ENCODE peak calls at places on chromosomes 16 and 17, in six cellular contexts. One of them, this sample, is unnamed.

GRCh38 chr17:73508057-73508930 is 136.0 kb downstream of the SDK2 start:
- DNase-seq in A549: no peak
- DNase-seq in K562: no peak
- DNase-seq in HepG2: no peak
- DNase-seq in NB4: no peak
- DNase-seq in GM12878: no peak
- DNase-seq in this sample: no peak

GRCh38 chr16:88381820-88382451 is 823 bp upstream of the ZNF469 start:
- DNase-seq in A549: no peak
- DNase-seq in K562: no peak
- DNase-seq in HepG2: no peak
- DNase-seq in NB4: no peak
- DNase-seq in GM12878: no peak
- DNase-seq in this sample: no peak

GRCh38 chr17:44190496-44190895 is 3.7 kb downstream of the TMUB2 start:
- DNase-seq in A549: no peak
- DNase-seq in K562: no peak
- DNase-seq in HepG2: no peak
- DNase-seq in NB4: no peak
- DNase-seq in GM12878: no peak
- DNase-seq in this sample: no peak

GRCh38 chr17:74780443-74781238 is 4.5 kb upstream of the NAT9 start:
- DNase-seq in A549: peak
- DNase-seq in K562: peak
- DNase-seq in HepG2: peak
- DNase-seq in NB4: peak
- DNase-seq in GM12878: no peak
- DNase-seq in this sample: no peak

GRCh38 chr16:55470533-55471371 is 8.2 kb upstream of the MMP2 start:
- DNase-seq in A549: no peak
- DNase-seq in K562: no peak
- DNase-seq in HepG2: no peak
- DNase-seq in NB4: peak
- DNase-seq in GM12878: no peak
- DNase-seq in this sample: no peak

GRCh38 chr17:16552637-16553045 is 16.4 kb downstream of the ZNF287 start:
- DNase-seq in A549: peak
- DNase-seq in K562: no peak
- DNase-seq in HepG2: no peak
- DNase-seq in NB4: no peak
- DNase-seq in GM12878: no peak
- DNase-seq in this sample: no peak

GRCh38 chr17:54754560-54754959 is 146.1 kb upstream of the TOM1L1 start:
- DNase-seq in A549: peak
- DNase-seq in K562: peak
- DNase-seq in HepG2: peak
- DNase-seq in NB4: peak
- DNase-seq in GM12878: no peak
- DNase-seq in this sample: no peak

GRCh38 chr16:13113786-13114185 is 212.4 kb downstream of the SHISA9 start:
- DNase-seq in A549: no peak
- DNase-seq in K562: no peak
- DNase-seq in HepG2: no peak
- DNase-seq in NB4: no peak
- DNase-seq in GM12878: no peak
- DNase-seq in this sample: no peak

GRCh38 chr16:68368602-68368944 is 57.8 kb downstream of the PRMT7 start:
- DNase-seq in A549: no peak
- DNase-seq in K562: no peak
- DNase-seq in HepG2: no peak
- DNase-seq in NB4: no peak
- DNase-seq in GM12878: no peak
- DNase-seq in this sample: no peak

GRCh38 chr17:39653662-39654331 is 11.4 kb upstream of the TCAP start:
- DNase-seq in A549: peak
- DNase-seq in K562: peak
- DNase-seq in HepG2: peak
- DNase-seq in NB4: peak
- DNase-seq in GM12878: no peak
- DNase-seq in this sample: peak

GRCh38 chr17:17929655-17930380 is 42.4 kb downstream of the TOM1L2 start:
- DNase-seq in A549: no peak
- DNase-seq in K562: no peak
- DNase-seq in HepG2: no peak
- DNase-seq in NB4: no peak
- DNase-seq in GM12878: no peak
- DNase-seq in this sample: no peak

GRCh38 chr17:30793282-30793977 is 31.1 kb downstream of the CRLF3 start:
- DNase-seq in A549: no peak
- DNase-seq in K562: no peak
- DNase-seq in HepG2: no peak
- DNase-seq in NB4: no peak
- DNase-seq in GM12878: no peak
- DNase-seq in this sample: no peak

GRCh38 chr17:3739422-3740124 is 15.9 kb downstream of the HASPIN start:
- DNase-seq in A549: no peak
- DNase-seq in K562: no peak
- DNase-seq in HepG2: no peak
- DNase-seq in NB4: no peak
- DNase-seq in GM12878: no peak
- DNase-seq in this sample: no peak

GRCh38 chr17:1030684-1031557 is 34.0 kb downstream of the TIMM22 start:
- DNase-seq in A549: no peak
- DNase-seq in K562: no peak
- DNase-seq in HepG2: no peak
- DNase-seq in NB4: no peak
- DNase-seq in GM12878: no peak
- DNase-seq in this sample: no peak

GRCh38 chr17:79391808-79392233 is 219.0 kb downstream of the RBFOX3 start:
- DNase-seq in A549: peak
- DNase-seq in K562: peak
- DNase-seq in HepG2: peak
- DNase-seq in NB4: peak
- DNase-seq in GM12878: no peak
- DNase-seq in this sample: peak

GRCh38 chr16:68272501-68273209 is 8.3 kb downstream of the SLC7A6 start:
- DNase-seq in A549: no peak
- DNase-seq in K562: no peak
- DNase-seq in HepG2: no peak
- DNase-seq in NB4: no peak
- DNase-seq in GM12878: no peak
- DNase-seq in this sample: no peak

GRCh38 chr17:34750004-34750403 is 170.6 kb downstream of the TMEM132E start:
- DNase-seq in A549: no peak
- DNase-seq in K562: no peak
- DNase-seq in HepG2: no peak
- DNase-seq in NB4: no peak
- DNase-seq in GM12878: no peak
- DNase-seq in this sample: no peak

GRCh38 chr17:70093163-70093562 is 18.1 kb downstream of the KCNJ16 start:
- DNase-seq in A549: no peak
- DNase-seq in K562: no peak
- DNase-seq in HepG2: no peak
- DNase-seq in NB4: no peak
- DNase-seq in GM12878: no peak
- DNase-seq in this sample: no peak

DNA sequence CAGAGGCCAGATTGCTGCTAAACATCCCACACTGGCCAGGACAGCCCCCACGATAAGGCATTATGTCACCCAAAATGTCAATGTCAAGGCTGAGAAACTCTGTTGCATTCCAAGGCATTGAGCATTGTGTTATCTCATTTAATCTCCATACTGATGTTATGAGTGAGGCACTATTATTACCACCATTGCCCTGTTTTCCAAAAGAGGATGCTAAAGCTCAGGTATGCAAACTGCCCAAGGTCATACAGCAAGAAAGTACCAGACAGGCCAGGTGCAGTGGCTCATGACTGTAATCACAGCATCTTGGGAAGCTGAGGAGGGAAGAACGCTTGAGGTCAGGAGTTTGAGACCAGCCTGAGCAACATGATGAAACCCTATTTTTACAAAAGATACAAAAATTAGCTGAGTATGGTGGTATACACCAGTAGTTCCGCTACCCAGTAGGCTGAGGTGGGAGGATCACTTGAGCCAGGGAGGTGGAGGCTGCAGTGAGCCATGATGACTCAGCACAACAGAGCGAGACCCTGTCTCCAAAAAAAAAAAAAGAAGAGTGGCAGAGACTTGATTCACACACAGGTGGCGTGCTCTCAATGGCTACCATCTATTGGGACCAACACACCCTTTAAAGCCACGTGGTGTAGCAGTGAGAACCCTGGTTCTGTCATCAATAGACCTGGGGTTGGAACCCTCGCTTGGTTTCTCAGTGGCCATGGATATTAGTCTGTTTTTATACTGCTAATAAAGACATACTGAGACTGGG is 58.8 kb upstream of the GRIN2A start:
- DNase-seq in A549: no peak
- DNase-seq in K562: peak
- DNase-seq in HepG2: no peak
- DNase-seq in NB4: no peak
- DNase-seq in GM12878: no peak
- DNase-seq in this sample: no peak
- TF ChIP-seq MYC in A549: no peak
- TF ChIP-seq MYC in K562: no peak
- TF ChIP-seq MYC in HepG2: no peak
- TF ChIP-seq MYC in NB4: no peak
- TF ChIP-seq MYC in GM12878: no peak
- TF ChIP-seq MYC in this sample: no peak

DNA sequence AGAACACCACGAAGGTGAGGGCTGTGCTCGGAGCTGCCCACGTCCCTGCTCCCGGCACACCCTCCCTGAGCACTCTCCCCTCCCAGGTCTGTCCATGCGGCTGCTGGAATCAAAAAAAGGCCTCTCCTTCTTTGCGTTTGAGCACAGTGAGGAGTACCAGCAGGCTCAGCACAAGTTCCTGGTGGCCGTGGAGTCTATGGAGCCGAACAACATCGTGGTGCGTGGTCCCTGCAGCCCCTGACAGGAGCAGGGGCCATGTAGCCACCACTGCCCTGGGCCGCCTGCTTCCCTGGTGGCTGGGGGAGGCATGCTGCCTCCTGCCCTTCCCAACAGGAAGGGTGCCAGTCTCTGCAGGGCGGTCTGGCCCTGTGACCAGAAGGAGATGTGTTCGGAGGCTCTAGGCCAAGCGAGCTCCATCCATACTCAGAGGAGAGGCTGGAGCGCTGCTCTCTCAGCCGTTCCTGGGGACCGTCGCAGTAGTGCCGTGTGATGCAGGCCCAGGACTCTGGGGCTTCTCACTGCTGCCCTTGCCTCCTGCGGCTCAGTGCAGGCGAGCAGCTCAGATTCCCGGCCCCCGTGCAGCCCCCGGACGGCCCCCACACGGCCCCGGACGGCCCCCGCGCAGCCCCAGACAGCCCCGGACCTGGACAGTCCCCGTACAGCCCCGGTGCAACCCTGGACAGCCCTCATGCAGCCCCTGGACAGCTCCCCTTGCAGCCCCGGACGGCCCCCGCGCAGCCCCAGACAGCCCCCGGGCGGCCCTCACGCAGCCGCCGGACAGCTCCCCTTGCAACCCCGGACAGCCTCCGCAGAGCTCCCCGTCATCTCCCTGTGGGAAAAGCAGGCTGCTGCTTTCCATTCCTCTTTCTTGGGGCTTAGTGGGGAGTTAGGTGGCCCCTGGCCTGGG is 20.5 kb downstream of the TCF25 start:
- DNase-seq in A549: no peak
- DNase-seq in K562: no peak
- DNase-seq in HepG2: no peak
- DNase-seq in NB4: no peak
- DNase-seq in GM12878: no peak
- DNase-seq in this sample: no peak
- TF ChIP-seq MYC in A549: no peak
- TF ChIP-seq MYC in K562: no peak
- TF ChIP-seq MYC in HepG2: no peak
- TF ChIP-seq MYC in NB4: no peak
- TF ChIP-seq MYC in GM12878: no peak
- TF ChIP-seq MYC in this sample: no peak

GRCh38 chr16:56931769-56932587 is at the start of gene HERPUD1:
- DNase-seq in A549: peak
- DNase-seq in K562: peak
- DNase-seq in HepG2: peak
- DNase-seq in NB4: peak
- DNase-seq in GM12878: peak
- DNase-seq in this sample: peak

GRCh38 chr16:56929639-56930038 is 2.3 kb upstream of the HERPUD1 start:
- DNase-seq in A549: no peak
- DNase-seq in K562: no peak
- DNase-seq in HepG2: no peak
- DNase-seq in NB4: peak
- DNase-seq in GM12878: no peak
- DNase-seq in this sample: no peak

GRCh38 chr16:56932588-56933265 is 785 bp downstream of the HERPUD1 start:
- DNase-seq in A549: peak
- DNase-seq in K562: peak
- DNase-seq in HepG2: peak
- DNase-seq in NB4: peak
- DNase-seq in GM12878: no peak
- DNase-seq in this sample: peak

GRCh38 chr16:56931253-56931768 is 631 bp upstream of the HERPUD1 start:
- DNase-seq in A549: no peak
- DNase-seq in K562: no peak
- DNase-seq in HepG2: no peak
- DNase-seq in NB4: no peak
- DNase-seq in GM12878: peak
- DNase-seq in this sample: no peak

DNA sequence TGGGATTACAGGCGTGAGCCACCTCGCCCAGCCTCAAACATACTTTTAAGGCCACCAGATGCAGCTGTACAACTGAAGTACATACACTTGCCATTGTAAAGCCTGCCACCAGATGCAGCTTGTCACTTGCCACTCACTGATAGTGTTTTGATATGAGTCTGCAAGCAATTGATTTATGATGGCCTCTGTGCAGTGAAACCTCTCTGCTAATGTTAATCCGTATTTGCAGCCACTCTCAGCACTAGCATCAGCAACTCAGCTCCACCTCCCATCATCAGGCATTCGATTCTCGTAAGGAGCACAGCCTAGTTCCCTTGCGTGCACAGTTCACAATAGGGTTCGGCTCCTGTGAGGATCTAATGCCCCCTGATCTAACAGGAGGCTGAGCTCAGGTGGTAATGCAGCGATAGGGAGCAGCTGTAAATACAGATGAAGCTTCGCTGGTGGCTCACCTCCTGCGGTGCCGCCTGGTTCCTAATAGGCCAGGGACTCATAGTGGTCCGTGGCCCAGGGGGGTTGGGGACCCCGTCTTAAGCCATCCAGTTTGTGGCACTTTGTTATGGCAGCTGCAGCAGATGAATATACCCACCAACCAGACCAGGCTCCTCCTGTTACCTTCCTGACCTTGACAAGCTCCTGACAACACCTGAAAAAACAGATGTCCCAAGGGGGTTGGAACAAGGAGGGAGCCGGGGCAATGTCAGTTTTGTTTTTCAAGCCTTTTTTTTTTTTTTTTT is 1.3 kb upstream of the HERPUD1 start:
- DNase-seq in A549: no peak
- DNase-seq in K562: no peak
- DNase-seq in HepG2: no peak
- DNase-seq in NB4: no peak
- DNase-seq in GM12878: no peak
- DNase-seq in this sample: no peak
- TF ChIP-seq MYC in A549: no peak
- TF ChIP-seq MYC in K562: no peak
- TF ChIP-seq MYC in HepG2: no peak
- TF ChIP-seq MYC in NB4: no peak
- TF ChIP-seq MYC in GM12878: no peak
- TF ChIP-seq MYC in this sample: no peak

GRCh38 chr16:75703341-75703740 is 2.1 kb upstream of the DUXB start:
- DNase-seq in A549: no peak
- DNase-seq in K562: no peak
- DNase-seq in HepG2: no peak
- DNase-seq in NB4: no peak
- DNase-seq in GM12878: no peak
- DNase-seq in this sample: no peak
- TF ChIP-seq MYC in A549: no peak
- TF ChIP-seq MYC in K562: no peak
- TF ChIP-seq MYC in HepG2: no peak
- TF ChIP-seq MYC in NB4: no peak
- TF ChIP-seq MYC in GM12878: no peak
- TF ChIP-seq MYC in this sample: no peak

This sample was measured in endothelial cell of umbilical vein.